ENCODE peak calls at places on chromosome 17, in eight cellular contexts. B, V, W, M, D, T, H and R are unnamed samples.
A peak's percentile ranks its signal among the peaks of the same experiment; 100 is the strongest.

GRCh38 chr17:70987867-70988340 is 818.6 kb downstream of the KCNJ2 start:
- DNase-seq in V (no peak), M (no peak), W (no peak), H (no peak), B (no peak), T (no peak), D (no peak), R (no peak)

GRCh38 chr17:64784353-64784798 is 122.3 kb upstream of the SMURF2 start:
- DNase-seq in T (no peak), B (no peak), D (no peak), M (peak; percentile 35), H (no peak), V (no peak), W (no peak), R (no peak)

GRCh38 chr17:1484060-1484535 is 8.4 kb downstream of the MYO1C start:
- DNase-seq in H (no peak), V (no peak), B (no peak), W (no peak), M (no peak), D (no peak), T (no peak), R (no peak)

GRCh38 chr17:70031341-70031740 is 43.7 kb upstream of the KCNJ16 start:
- DNase-seq in B (no peak), T (no peak), D (no peak), M (no peak), W (no peak), H (no peak), V (no peak), R (no peak)

GRCh38 chr17:42274812-42275526 is 1.2 kb downstream of the STAT5B start:
- DNase-seq in H (no peak), T (no peak), D (no peak), B (peak; percentile 28), V (no peak), M (peak; percentile 39), W (no peak), R (no peak)

GRCh38 chr17:70168044-70168978 is 1.0 kb upstream of the KCNJ2 start:
- DNase-seq in V (peak; percentile 69), W (peak; percentile 71), H (no peak), B (peak; percentile 73), D (peak; percentile 55), T (peak; percentile 74), M (peak; percentile 76), R (no peak)

GRCh38 chr17:1413281-1413791 is 13.3 kb upstream of the YWHAE start:
- DNase-seq in W (peak; percentile 89), T (peak; percentile 82), M (peak; percentile 91), V (peak; percentile 27), H (peak; percentile 93), D (no peak), B (no peak), R (no peak)

GRCh38 chr17:31573047-31573446 is 181.6 kb downstream of the RAB11FIP4 start:
- DNase-seq in T (no peak), D (no peak), B (no peak), M (no peak), W (no peak), V (no peak), H (no peak), R (no peak)

GRCh38 chr17:50183439-50184001 is 17.7 kb downstream of the SGCA start:
- DNase-seq in T (no peak), V (no peak), D (no peak), W (no peak), H (peak; percentile 49), M (no peak), B (no peak), R (no peak)

GRCh38 chr17:62925267-62925836 is 40.7 kb upstream of the TANC2 start:
- DNase-seq in D (no peak), V (no peak), H (no peak), T (no peak), B (no peak), M (no peak), W (no peak), R (no peak)

GRCh38 chr17:8492121-8492520 is 56.4 kb downstream of the NDEL1 start:
- DNase-seq in W (no peak), H (peak; percentile 27), B (no peak), T (no peak), D (no peak), M (peak; percentile 45), V (no peak), R (no peak)

GRCh38 chr17:82034371-82035011 is 3.0 kb downstream of the DCXR start:
- DNase-seq in W (no peak), V (no peak), T (no peak), M (no peak), B (no peak), D (no peak), H (peak; percentile 89), R (no peak)

GRCh38 chr17:57913576-57914273 is 41.5 kb downstream of the CUEDC1 start:
- DNase-seq in W (no peak), V (no peak), H (no peak), M (no peak), D (no peak), B (no peak), T (no peak), R (no peak)

GRCh38 chr17:13002761-13003453 is 14.9 kb downstream of the ELAC2 start:
- DNase-seq in T (peak; percentile 67), H (peak; percentile 67), D (peak; percentile 60), M (peak; percentile 94), B (peak; percentile 86), V (peak; percentile 97), W (peak; percentile 84), R (no peak)

GRCh38 chr17:65886240-65886639 is 305.7 kb downstream of the CEP112 start:
- DNase-seq in T (no peak), W (no peak), V (no peak), D (no peak), M (no peak), B (no peak), H (no peak), R (no peak)

GRCh38 chr17:3510090-3510489 is 34.3 kb downstream of the ASPA start:
- DNase-seq in D (no peak), H (no peak), M (no peak), W (no peak), B (no peak), T (no peak), V (no peak), R (no peak)

GRCh38 chr17:18107971-18108370 is 585 bp upstream of the MYO15A start:
- DNase-seq in T (peak; percentile 6), H (no peak), M (no peak), W (no peak), B (no peak), V (no peak), D (no peak), R (no peak)

GRCh38 chr17:81523139-81524062 is 4.8 kb upstream of the FSCN2 start:
- DNase-seq in B (peak; percentile 83), V (no peak), D (no peak), W (peak; percentile 74), T (peak; percentile 61), M (no peak), H (no peak), R (no peak)

GRCh38 chr17:73096866-73097265 is 4.4 kb upstream of the SLC39A11 start:
- DNase-seq in B (no peak), H (no peak), T (no peak), M (no peak), V (no peak), W (no peak), D (peak; percentile 37), R (no peak)

GRCh38 chr17:82520041-82520910 is 744 bp downstream of the FOXK2 start:
- DNase-seq in H (no peak), T (peak; percentile 24), D (no peak), M (no peak), B (peak; percentile 71), V (no peak), W (no peak), R (no peak)

GRCh38 chr17:31745964-31746650 is 112.9 kb downstream of the COPRS start:
- DNase-seq in B (no peak), V (no peak), T (no peak), D (no peak), W (no peak), M (no peak), H (no peak), R (no peak)

GRCh38 chr17:385836-386144 is 33.2 kb upstream of the RPH3AL start:
- DNase-seq in T (no peak), W (no peak), H (no peak), D (no peak), M (no peak), V (no peak), B (no peak), R (no peak)
- H3K27me3 ChIP-seq in T (no peaks in the 10 kb centered on the region), W (peaks cover 34% of the 10 kb centered on the region), H (no peaks in the 10 kb centered on the region), D (no peaks in the 10 kb centered on the region), M (no peaks in the 10 kb centered on the region), V (no peaks in the 10 kb centered on the region), B (no peaks in the 10 kb centered on the region), R (no peaks in the 10 kb centered on the region)

DNA sequence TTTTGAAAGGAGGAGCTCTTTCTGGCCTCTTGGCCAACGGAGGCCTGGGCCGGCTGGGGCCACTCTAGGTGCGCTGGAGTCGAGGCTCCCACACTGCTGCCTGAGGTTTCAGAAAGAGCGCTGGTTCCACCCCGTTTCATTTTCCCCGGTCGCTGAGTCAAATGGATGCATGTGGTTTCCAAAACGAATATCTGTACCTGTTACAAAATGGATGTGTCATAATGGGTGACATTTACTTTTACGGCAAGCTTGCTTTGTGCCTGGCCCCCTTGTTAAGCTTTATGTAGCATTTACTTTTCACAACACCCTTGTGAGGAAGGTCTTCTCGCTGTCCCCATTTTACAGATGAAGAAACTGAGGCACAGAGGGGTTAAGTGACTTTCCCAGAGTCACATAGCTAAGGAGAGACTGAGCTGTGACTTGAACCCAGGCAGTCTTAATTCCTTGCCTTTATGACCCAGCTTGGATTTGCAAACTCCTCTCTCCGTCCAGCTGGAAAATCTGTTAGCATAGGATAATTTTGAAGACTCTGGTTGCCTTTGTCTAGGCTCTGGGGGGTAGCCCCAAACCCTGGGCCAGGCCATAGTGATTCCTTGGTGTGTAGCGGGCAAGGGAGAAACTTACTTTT is 10.6 kb downstream of the KSR1 start:
- DNase-seq in M (no peak), T (peak; percentile 26), W (no peak), V (no peak), B (no peak), H (no peak), D (no peak), R (no peak)
- TF ChIP-seq POLR2A in M (no peak), T (no peak), W (no peak), V (no peak), B (no peak), H (no peak), D (no peak), R (no peak)

GRCh38 chr17:40848583-40849235 is 18.3 kb downstream of the KRT12 start:
- DNase-seq in V (no peak), T (no peak), D (no peak), B (no peak), W (no peak), H (no peak), M (no peak), R (no peak)
- H3K27me3 ChIP-seq in V (no peaks in the 10 kb centered on the region), T (no peaks in the 10 kb centered on the region), D (no peaks in the 10 kb centered on the region), B (no peaks in the 10 kb centered on the region), W (peaks cover 25% of the 10 kb centered on the region), H (no peaks in the 10 kb centered on the region), M (no peaks in the 10 kb centered on the region), R (no peaks in the 10 kb centered on the region)

DNA sequence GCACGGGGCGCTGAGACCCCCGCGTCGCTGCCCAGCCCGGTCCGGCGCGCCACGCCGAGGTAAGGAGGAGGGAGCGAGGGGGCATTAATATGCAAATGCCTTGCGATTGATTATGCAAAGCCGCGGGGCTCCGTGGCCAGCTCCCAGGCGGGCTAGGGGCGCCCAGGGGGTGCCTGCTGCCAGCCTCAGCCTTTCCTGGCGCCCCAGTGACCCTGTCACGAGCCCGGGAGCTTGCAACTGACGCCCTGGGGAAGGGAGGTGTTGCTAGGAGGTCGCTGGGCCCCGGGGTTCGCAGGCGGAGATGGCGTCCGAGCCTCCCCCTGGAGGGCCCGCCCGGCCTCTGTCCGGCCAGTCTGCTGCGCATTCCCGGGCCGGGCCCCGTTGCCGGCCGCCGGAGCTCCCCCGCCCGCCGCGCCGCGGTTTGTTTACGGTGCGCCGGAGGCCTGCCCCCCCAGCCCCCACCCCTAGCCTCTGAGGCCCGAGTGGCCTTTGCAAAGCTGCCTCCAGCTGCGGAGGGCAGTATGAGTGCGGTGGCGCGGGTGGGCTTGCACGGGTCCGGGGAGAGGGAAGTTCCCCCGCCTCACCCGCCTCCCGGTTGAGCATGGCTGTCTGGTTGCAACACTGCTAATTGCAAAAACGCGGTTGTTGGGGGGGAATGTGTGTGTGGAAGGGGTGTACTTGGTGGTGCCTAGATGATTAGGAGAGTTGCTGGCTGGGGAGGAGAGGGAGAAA is 435 bp downstream of the THRA start:
- DNase-seq in B (peak; percentile 84), T (peak; percentile 49), M (no peak), D (no peak), W (peak; percentile 51), V (peak; percentile 59), H (peak; percentile 70), R (no peak)
- TF ChIP-seq POLR2A in B (no peak), T (no peak), M (no peak), D (no peak), W (no peak), V (peak; percentile 29), H (peak; percentile 56), R (no peak)